ENCODE peak calls at places on chromosomes 4 and X, in four cellular contexts. L is ovary, A is Peyer's patch, V is pancreas. M is an unnamed sample. For H3K27me3, the result is how much of the 10 kb centered on the place peaks cover.

GRCh38 chrX:118780509-118780908 is 43.1 kb upstream of the ZCCHC12 start:
- DNase-seq in L (no peak), A (no peak), V (no peak), M (no peak)

GRCh38 chr4:122854860-122855259 is 28.2 kb downstream of the FGF2 start:
- DNase-seq in L (peak), A (no peak), V (no peak), M (no peak)

GRCh38 chr4:100728861-100729260 is 211.0 kb upstream of the EMCN start:
- DNase-seq in L (no peak), A (no peak), V (no peak), M (no peak)

GRCh38 chrX:69614896-69615295 is 1.0 kb upstream of the EDA start:
- DNase-seq in L (no peak), A (no peak), V (no peak), M (no peak)

GRCh38 chr4:89110986-89111832 is at the start of gene TIGD2:
- DNase-seq in L (peak), A (peak), V (peak), M (peak)

GRCh38 chrX:46311581-46312120 is 233.6 kb downstream of the ZNF674 start:
- DNase-seq in L (no peak), A (no peak), V (no peak), M (no peak)

GRCh38 chr4:140267576-140267975 is 105.9 kb upstream of the SCOC start:
- DNase-seq in L (no peak), A (no peak), V (no peak), M (peak)

GRCh38 chr4:15781427-15782095 is 3.4 kb downstream of the CD38 start:
- DNase-seq in L (no peak), A (no peak), V (no peak), M (no peak)

GRCh38 chr4:118586357-118586790 is 98.8 kb upstream of the METTL14 start:
- DNase-seq in L (peak), A (no peak), V (peak), M (no peak)

GRCh38 chr4:169132561-169133305 is 122.7 kb upstream of the CBR4 start:
- DNase-seq in L (no peak), A (no peak), V (no peak), M (no peak)

GRCh38 chrX:13420545-13421183 is 100.8 kb upstream of the ATXN3L start:
- DNase-seq in L (no peak), A (no peak), V (no peak), M (no peak)

DNA sequence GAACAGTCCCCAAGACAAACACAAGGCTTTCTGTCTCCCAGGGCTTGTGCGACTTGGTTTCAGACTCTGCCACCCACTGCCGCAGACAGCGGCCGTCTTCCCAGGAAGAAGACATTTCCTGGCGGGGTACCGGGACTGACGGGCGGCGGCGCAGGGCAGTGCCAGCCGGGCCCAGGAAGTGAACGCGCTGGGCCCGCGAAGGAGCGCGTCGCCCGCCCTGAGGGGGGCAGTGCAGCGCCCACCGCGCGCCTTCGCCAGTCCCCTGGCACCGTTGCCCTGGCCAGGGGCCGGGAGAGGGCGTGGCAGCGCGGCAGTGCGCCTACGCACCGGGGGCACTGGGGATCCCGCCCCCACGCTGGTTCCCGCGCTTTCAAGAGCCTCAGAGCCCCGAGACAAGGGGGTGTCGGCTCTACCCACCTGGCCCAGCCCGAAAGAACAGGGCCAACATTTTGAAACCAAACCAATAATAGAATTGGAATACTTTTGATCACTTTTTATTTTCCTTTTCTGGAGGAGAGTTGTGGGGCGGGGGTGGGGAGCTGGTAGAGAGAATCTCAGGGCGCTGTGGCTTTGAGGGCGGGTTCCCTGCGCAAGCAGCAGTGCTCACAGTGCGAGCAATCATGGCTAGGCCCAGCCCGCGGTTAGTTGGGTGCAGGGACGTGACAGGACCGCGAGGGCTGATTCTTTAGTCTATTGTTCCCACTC is 23.6 kb upstream of the APLN start:
- DNase-seq in L (peak), A (peak), V (peak), M (peak)
- TF ChIP-seq CTCF in L (no peak), A (no peak), V (peak), M (no peak)

GRCh38 chrX:16678689-16679088 is 28.7 kb downstream of the S100G start:
- DNase-seq in L (no peak), A (no peak), V (no peak), M (no peak)
- H3K27me3 ChIP-seq in L (under half), A (under half), V (under half), M (under half)

GRCh38 chr4:41883988-41884737 is 51.1 kb upstream of the TMEM33 start:
- DNase-seq in L (no peak), A (no peak), V (no peak), M (no peak)
- TF ChIP-seq CTCF in L (no peak), A (no peak), V (no peak), M (no peak)

GRCh38 chr4:65669981-65670330 is 333 bp downstream of the EPHA5 start:
- DNase-seq in L (no peak), A (no peak), V (no peak), M (no peak)

GRCh38 chr4:65669008-65669971 is 999 bp downstream of the EPHA5 start:
- DNase-seq in L (peak), A (peak), V (no peak), M (no peak)

GRCh38 chr4:65670331-65671031 is at the start of gene EPHA5:
- DNase-seq in L (peak), A (peak), V (peak), M (peak)

GRCh38 chr4:65665951-65666523 is 4.3 kb downstream of the EPHA5 start:
- DNase-seq in L (no peak), A (no peak), V (no peak), M (no peak)

GRCh38 chr4:65668201-65669007 is 1.9 kb downstream of the EPHA5 start:
- DNase-seq in L (peak), A (no peak), V (peak), M (no peak)
- H3K27me3 ChIP-seq in L (under half), A (under half), V (under half), M (under half)